ENCODE peak calls at places on chromosomes 3 and 15, in four cellular contexts. V, E, Q and F are unnamed samples.

GRCh38 chr3:13549513-13550256 is 760 bp downstream of the FBLN2 start:
- DNase-seq in Q (no peak), E (no peak), V (no peak), F (no peak)

GRCh38 chr3:156762631-156763185 is 63.4 kb upstream of the LEKR1 start:
- DNase-seq in V (no peak), E (no peak), Q (no peak), F (no peak)

GRCh38 chr3:42051384-42052131 is 39.6 kb upstream of the TRAK1 start:
- DNase-seq in E (no peak), Q (no peak), V (no peak), F (no peak)

GRCh38 chr3:148077318-148077923 is 620.3 kb upstream of the AGTR1 start:
- DNase-seq in V (no peak), E (no peak), Q (no peak), F (no peak)

GRCh38 chr3:185930393-185931107 is 7.3 kb downstream of the TRA2B start:
- DNase-seq in E (no peak), V (no peak), Q (no peak), F (no peak)

GRCh38 chr3:105722943-105723556 is 145.8 kb downstream of the CBLB start:
- DNase-seq in E (no peak), V (no peak), Q (no peak), F (no peak)

GRCh38 chr3:17195192-17195611 is 310.4 kb downstream of the PLCL2 start:
- DNase-seq in E (no peak), V (peak; percentile 66), Q (no peak), F (no peak)

GRCh38 chr15:48636511-48636910 is 9.0 kb downstream of the FBN1 start:
- DNase-seq in Q (no peak), V (no peak), E (no peak), F (peak; percentile 43)

GRCh38 chr3:72567976-72568560 is 280.2 kb downstream of the SHQ1 start:
- DNase-seq in V (no peak), Q (no peak), E (no peak), F (no peak)

GRCh38 chr3:160801386-160802118 is 45.5 kb downstream of the PPM1L start:
- DNase-seq in E (no peak), V (no peak), Q (peak; percentile 53), F (no peak)

GRCh38 chr3:119352863-119353527 is 58.8 kb downstream of the ARHGAP31 start:
- DNase-seq in V (no peak), Q (no peak), E (no peak), F (no peak)

GRCh38 chr3:168165390-168166269 is 69.9 kb upstream of the GOLIM4 start:
- DNase-seq in E (peak; percentile 45), V (peak; percentile 76), Q (peak; percentile 56), F (peak; percentile 56)

GRCh38 chr15:41827290-41827879 is 507 bp upstream of the JMJD7 start:
- DNase-seq in Q (peak; percentile 32), E (peak; percentile 24), V (peak; percentile 38), F (no peak)

GRCh38 chr3:38800511-38800910 is 15.5 kb downstream of the SCN10A start:
- DNase-seq in E (no peak), Q (no peak), V (no peak), F (no peak)

GRCh38 chr3:36707623-36708409 is 56.5 kb downstream of the DCLK3 start:
- DNase-seq in Q (no peak), E (no peak), V (no peak), F (no peak)

GRCh38 chr3:20462226-20462625 is 276.2 kb upstream of the SGO1 start:
- DNase-seq in E (no peak), Q (no peak), V (no peak), F (no peak)

GRCh38 chr3:13710251-13710650 is 161.3 kb downstream of the FBLN2 start:
- DNase-seq in E (no peak), V (no peak), Q (peak; percentile 4), F (peak; percentile 6)

GRCh38 chr3:123880998-123881561 is 3.1 kb downstream of the MYLK start:
- DNase-seq in Q (no peak), E (no peak), V (peak; percentile 17), F (no peak)

GRCh38 chr3:17195856-17196604 is 311.3 kb downstream of the PLCL2 start:
- DNase-seq in V (no peak), Q (no peak), E (no peak), F (no peak)

GRCh38 chr3:176906046-176906905 is 291.0 kb downstream of the TBL1XR1 start:
- DNase-seq in E (no peak), V (peak; percentile 25), Q (peak; percentile 25), F (no peak)

GRCh38 chr3:9770276-9770812 is 597 bp upstream of the CAMK1 start:
- DNase-seq in E (no peak), Q (peak; percentile 87), V (peak; percentile 98), F (peak; percentile 95)

GRCh38 chr3:50345586-50345985 is at the start of gene ZMYND10:
- DNase-seq in E (peak; percentile 68), V (peak; percentile 62), Q (peak; percentile 73), F (peak; percentile 94)

GRCh38 chr15:64858136-64858535 is 16.4 kb downstream of the PLEKHO2 start:
- DNase-seq in Q (no peak), E (no peak), V (no peak), F (no peak)

GRCh38 chr3:13229291-13229949 is 156.2 kb upstream of the IQSEC1 start:
- DNase-seq in Q (no peak), E (no peak), V (no peak), F (no peak)

GRCh38 chr3:126490619-126491018 is 14.9 kb upstream of the ZXDC start:
- DNase-seq in V (peak; percentile 63), Q (no peak), E (no peak), F (no peak)

GRCh38 chr3:99929409-99930139 is 111.9 kb downstream of the CMSS1 start:
- DNase-seq in Q (no peak), E (no peak), V (peak; percentile 16), F (peak; percentile 83)

GRCh38 chr3:192915724-192916123 is 1.9 kb downstream of the MB21D2 start:
- DNase-seq in E (no peak), V (no peak), Q (no peak), F (no peak)

GRCh38 chr3:192913540-192913939 is 4.1 kb downstream of the MB21D2 start:
- DNase-seq in V (no peak), E (no peak), Q (no peak), F (no peak)

GRCh38 chr3:192916455-192917257 is 1.0 kb downstream of the MB21D2 start:
- DNase-seq in V (peak; percentile 73), Q (peak; percentile 78), E (peak; percentile 58), F (peak; percentile 78)

GRCh38 chr3:192915306-192915705 is 2.4 kb downstream of the MB21D2 start:
- DNase-seq in E (peak; percentile 45), Q (no peak), V (no peak), F (no peak)

GRCh38 chr3:192914873-192915272 is 2.8 kb downstream of the MB21D2 start:
- DNase-seq in V (no peak), Q (no peak), E (no peak), F (no peak)
- H3K4me1 ChIP-seq in V (peaks cover 16% of the 10 kb centered on the region), Q (peaks cover 31% of the 10 kb centered on the region), E (peaks cover 14% of the 10 kb centered on the region), F (peaks cover 4% of the 10 kb centered on the region)

GRCh38 chr15:40082195-40082868 is 26.3 kb downstream of the BMF start:
- DNase-seq in V (no peak), Q (no peak), E (no peak), F (no peak)

GRCh38 chr15:40080847-40081246 is 27.8 kb downstream of the BMF start:
- DNase-seq in Q (no peak), V (no peak), E (no peak), F (no peak)

GRCh38 chr15:40079456-40079855 is 29.2 kb downstream of the BMF start:
- DNase-seq in E (no peak), V (no peak), Q (no peak), F (no peak)

GRCh38 chr15:40081691-40082194 is 26.9 kb downstream of the BMF start:
- DNase-seq in V (peak; percentile 86), E (peak; percentile 84), Q (peak; percentile 83), F (peak; percentile 81)

DNA sequence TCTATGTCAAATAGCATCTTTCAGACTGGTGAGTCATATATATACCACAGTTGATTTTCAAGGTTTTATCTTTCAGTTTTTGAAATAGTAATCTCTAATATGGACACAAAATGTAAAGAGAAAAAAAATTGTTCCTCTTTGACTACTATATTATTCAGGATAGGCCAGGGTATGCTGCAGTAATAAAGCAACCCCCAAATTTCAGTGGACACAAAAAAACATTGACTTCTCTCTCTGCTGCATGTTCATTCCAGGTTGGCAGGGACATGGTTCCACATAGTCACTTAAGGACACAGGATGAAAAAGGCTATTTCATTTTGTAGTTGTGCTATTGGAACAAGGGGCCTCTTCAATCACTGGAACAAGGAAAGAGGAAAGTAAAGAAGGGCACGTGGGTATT is 28.6 kb downstream of the BMF start:
- DNase-seq in E (no peak), Q (no peak), V (no peak), F (no peak)
- H3K27ac ChIP-seq in E (no peak overlapping the region), Q (peak overlapping the region; percentile 80), V (peak overlapping the region; percentile 78), F (no peak overlapping the region)

GRCh38 chr15:100972975-100973350 is 53.8 kb downstream of the LRRK1 start:
- DNase-seq in Q (no peak), V (no peak), E (no peak), F (no peak)

GRCh38 chr15:100975043-100975442 is 55.9 kb downstream of the LRRK1 start:
- DNase-seq in V (no peak), E (no peak), Q (no peak), F (no peak)

GRCh38 chr15:100968043-100968966 is 49.1 kb downstream of the LRRK1 start:
- DNase-seq in Q (no peak), V (no peak), E (no peak), F (no peak)

DNA sequence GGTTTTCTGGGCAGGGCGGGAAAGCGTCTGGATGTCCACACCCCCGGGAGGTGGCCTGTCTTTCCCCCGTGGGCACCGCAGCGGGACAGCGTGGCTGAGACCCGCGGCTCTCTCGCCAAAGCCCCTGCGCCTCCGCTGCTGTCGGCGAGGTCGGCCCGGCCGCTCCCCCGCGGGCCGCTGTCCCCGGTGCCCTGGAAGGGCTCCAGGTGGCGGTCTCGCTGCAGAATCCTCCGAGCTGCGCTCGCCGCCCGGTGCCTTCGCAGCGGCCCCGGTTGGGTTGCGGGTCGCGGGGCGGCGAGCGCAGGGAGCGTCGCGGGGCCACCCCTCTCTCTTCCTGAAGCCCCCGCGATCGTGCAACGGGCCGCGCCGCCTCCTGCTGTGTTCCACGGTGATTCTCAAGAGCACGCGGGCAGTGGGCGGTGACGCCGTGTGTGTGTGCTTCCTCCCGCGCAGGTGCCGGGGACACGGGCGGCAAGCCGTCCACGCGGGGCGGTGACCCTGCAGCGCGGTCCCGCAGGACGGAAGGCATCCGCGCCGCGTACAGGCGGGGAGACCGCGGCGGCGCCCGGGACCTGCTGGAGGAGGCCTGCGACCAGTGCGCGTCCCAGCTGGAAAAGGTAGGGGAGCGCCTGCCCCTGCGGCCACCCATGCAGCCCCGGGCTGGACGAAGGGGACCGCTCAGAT is 54.3 kb downstream of the LRRK1 start:
- DNase-seq in E (peak; percentile 30), Q (no peak), V (peak; percentile 14), F (no peak)
- H3K4me3 ChIP-seq in E (peak overlapping the region; percentile 77), Q (peak overlapping the region; percentile 42), V (no peak overlapping the region), F (peak overlapping the region; percentile 2)

DNA sequence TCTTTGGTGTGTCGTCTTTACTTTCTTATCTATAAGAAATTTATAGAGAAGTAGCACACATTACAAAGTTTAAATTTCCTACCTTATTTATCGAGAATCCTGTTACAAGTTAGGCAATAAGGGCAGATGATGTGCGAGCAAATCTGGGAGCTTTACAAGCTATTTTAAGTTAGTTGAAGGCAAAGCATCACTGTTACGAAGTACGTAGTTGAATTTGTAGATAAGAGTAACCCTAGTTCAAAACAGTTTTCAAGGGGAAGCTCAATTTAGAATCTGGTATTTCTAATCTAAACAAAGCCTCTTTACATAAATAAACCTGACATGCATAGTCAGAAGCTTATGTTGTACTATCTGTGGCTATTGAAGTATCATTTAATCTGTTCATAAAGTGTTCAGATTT is 8.4 kb downstream of the KBTBD8 start:
- DNase-seq in V (no peak), E (no peak), Q (no peak), F (no peak)
- H3K4me1 ChIP-seq in V (no peaks in the 10 kb centered on the region), E (no peaks in the 10 kb centered on the region), Q (peaks cover 14% of the 10 kb centered on the region), F (no peaks in the 10 kb centered on the region)

GRCh38 chr15:90580946-90581345 is 51.2 kb downstream of the CRTC3 start:
- DNase-seq in E (no peak), V (no peak), Q (no peak), F (no peak)
- H3K27ac ChIP-seq in E (no peak overlapping the region), V (no peak overlapping the region), Q (no peak overlapping the region), F (no peak overlapping the region)